ENCODE peak calls at places on chromosomes 1 and 21, in four cellular contexts. One of them, this sample, is unnamed.

GRCh38 chr1:186059752-186060151 is 315.3 kb downstream of the TPR start:
- DNase-seq in transverse colon: no peak
- DNase-seq in esophagus squamous epithelium: no peak
- DNase-seq in HCT116: no peak
- DNase-seq in this sample: no peak

GRCh38 chr1:234826352-234826751 is 216.4 kb upstream of the IRF2BP2 start:
- DNase-seq in esophagus squamous epithelium: no peak
- DNase-seq in HCT116: no peak
- DNase-seq in transverse colon: no peak
- DNase-seq in this sample: peak; percentile 21

GRCh38 chr1:62271932-62272728 is 47.1 kb downstream of the KANK4 start:
- DNase-seq in transverse colon: no peak
- DNase-seq in HCT116: no peak
- DNase-seq in esophagus squamous epithelium: no peak
- DNase-seq in this sample: no peak

GRCh38 chr1:17276568-17276967 is 27.7 kb downstream of the PADI3 start:
- DNase-seq in esophagus squamous epithelium: no peak
- DNase-seq in HCT116: no peak
- DNase-seq in transverse colon: no peak
- DNase-seq in this sample: no peak

GRCh38 chr1:24154215-24154614 is 11.3 kb upstream of the IL22RA1 start:
- DNase-seq in HCT116: no peak
- DNase-seq in esophagus squamous epithelium: no peak
- DNase-seq in transverse colon: no peak
- DNase-seq in this sample: peak; percentile 48

GRCh38 chr1:56527548-56528302 is 51.6 kb downstream of the PLPP3 start:
- DNase-seq in transverse colon: peak; percentile 33
- DNase-seq in HCT116: no peak
- DNase-seq in esophagus squamous epithelium: no peak
- DNase-seq in this sample: no peak

GRCh38 chr1:30749691-30750583 is 7.6 kb downstream of the LAPTM5 start:
- DNase-seq in transverse colon: peak; percentile 63
- DNase-seq in esophagus squamous epithelium: no peak
- DNase-seq in HCT116: no peak
- DNase-seq in this sample: no peak

GRCh38 chr1:29286194-29286767 is 50.0 kb downstream of the PTPRU start:
- DNase-seq in HCT116: no peak
- DNase-seq in transverse colon: no peak
- DNase-seq in esophagus squamous epithelium: no peak
- DNase-seq in this sample: no peak

GRCh38 chr1:193417420-193417819 is 231.0 kb upstream of the B3GALT2 start:
- DNase-seq in esophagus squamous epithelium: no peak
- DNase-seq in HCT116: no peak
- DNase-seq in transverse colon: no peak
- DNase-seq in this sample: no peak

GRCh38 chr1:58732087-58732486 is 32.2 kb upstream of the MYSM1 start:
- DNase-seq in transverse colon: no peak
- DNase-seq in esophagus squamous epithelium: no peak
- DNase-seq in HCT116: no peak
- DNase-seq in this sample: no peak

GRCh38 chr21:35833991-35834390 is 226.3 kb downstream of the SETD4 start:
- DNase-seq in HCT116: no peak
- DNase-seq in transverse colon: no peak
- DNase-seq in esophagus squamous epithelium: no peak
- DNase-seq in this sample: no peak

GRCh38 chr1:89472886-89473285 is 51.7 kb upstream of the LRRC8B start:
- DNase-seq in HCT116: no peak
- DNase-seq in transverse colon: no peak
- DNase-seq in esophagus squamous epithelium: no peak
- DNase-seq in this sample: no peak

GRCh38 chr1:198519639-198520501 is 20.6 kb downstream of the ATP6V1G3 start:
- DNase-seq in transverse colon: no peak
- DNase-seq in HCT116: no peak
- DNase-seq in esophagus squamous epithelium: no peak
- DNase-seq in this sample: no peak

GRCh38 chr1:65002508-65003315 is 36.4 kb upstream of the JAK1 start:
- DNase-seq in esophagus squamous epithelium: peak; percentile 21
- DNase-seq in transverse colon: peak; percentile 78
- DNase-seq in HCT116: peak; percentile 29
- DNase-seq in this sample: peak; percentile 92
- TF ChIP-seq POLR2A in esophagus squamous epithelium: no peak
- TF ChIP-seq POLR2A in transverse colon: peak; percentile 45
- TF ChIP-seq POLR2A in HCT116: no peak
- TF ChIP-seq POLR2A in this sample: no peak

GRCh38 chr1:156002182-156002911 is 18.4 kb downstream of the SSR2 start:
- DNase-seq in HCT116: no peak
- DNase-seq in transverse colon: peak; percentile 35
- DNase-seq in esophagus squamous epithelium: no peak
- DNase-seq in this sample: no peak

GRCh38 chr1:156001682-156002171 is 19.0 kb downstream of the SSR2 start:
- DNase-seq in HCT116: no peak
- DNase-seq in esophagus squamous epithelium: no peak
- DNase-seq in transverse colon: peak; percentile 44
- DNase-seq in this sample: no peak

GRCh38 chr1:156004843-156005593 is 15.7 kb downstream of the SSR2 start:
- DNase-seq in esophagus squamous epithelium: no peak
- DNase-seq in HCT116: no peak
- DNase-seq in transverse colon: peak; percentile 53
- DNase-seq in this sample: no peak

GRCh38 chr1:156009404-156009803 is 11.3 kb downstream of the SSR2 start:
- DNase-seq in esophagus squamous epithelium: no peak
- DNase-seq in HCT116: no peak
- DNase-seq in transverse colon: no peak
- DNase-seq in this sample: no peak

GRCh38 chr1:156006666-156007376 is 13.9 kb downstream of the SSR2 start:
- DNase-seq in transverse colon: no peak
- DNase-seq in HCT116: no peak
- DNase-seq in esophagus squamous epithelium: no peak
- DNase-seq in this sample: no peak
- H3K4me3 ChIP-seq in transverse colon: no peak overlapping the region
- H3K4me3 ChIP-seq in HCT116: no peak overlapping the region
- H3K4me3 ChIP-seq in esophagus squamous epithelium: no peak overlapping the region
- H3K4me3 ChIP-seq in this sample: no peak overlapping the region

GRCh38 chr1:1567152-1567830 is 7.4 kb downstream of the SSU72 start:
- DNase-seq in HCT116: no peak
- DNase-seq in transverse colon: no peak
- DNase-seq in esophagus squamous epithelium: no peak
- DNase-seq in this sample: no peak

GRCh38 chr1:1563688-1564087 is 11.0 kb downstream of the SSU72 start:
- DNase-seq in transverse colon: no peak
- DNase-seq in HCT116: no peak
- DNase-seq in esophagus squamous epithelium: no peak
- DNase-seq in this sample: no peak

GRCh38 chr1:1564278-1564677 is 10.4 kb downstream of the SSU72 start:
- DNase-seq in esophagus squamous epithelium: no peak
- DNase-seq in transverse colon: no peak
- DNase-seq in HCT116: no peak
- DNase-seq in this sample: no peak

GRCh38 chr1:1567831-1568380 is 6.8 kb downstream of the SSU72 start:
- DNase-seq in transverse colon: no peak
- DNase-seq in esophagus squamous epithelium: no peak
- DNase-seq in HCT116: no peak
- DNase-seq in this sample: no peak

DNA sequence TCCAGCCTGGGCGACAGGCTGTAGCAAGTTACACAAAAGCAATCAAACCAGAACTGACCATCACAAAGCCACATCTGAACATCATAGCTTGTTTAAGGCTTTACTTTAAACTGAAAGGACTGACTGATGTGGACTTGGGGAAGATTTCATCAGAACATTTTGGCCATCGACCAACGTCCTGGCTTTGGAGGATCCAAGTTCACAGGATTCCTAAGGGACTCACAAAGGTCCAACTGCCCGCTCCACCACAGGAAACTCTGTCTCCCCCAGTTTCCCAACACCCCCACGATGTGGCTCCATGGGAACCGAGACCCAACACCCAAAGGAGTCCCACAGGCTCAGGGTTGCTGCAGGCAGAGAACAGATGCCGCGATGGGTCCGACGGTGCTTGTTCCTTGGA is 9.3 kb downstream of the SSU72 start:
- DNase-seq in HCT116: no peak
- DNase-seq in transverse colon: no peak
- DNase-seq in esophagus squamous epithelium: no peak
- DNase-seq in this sample: no peak
- TF ChIP-seq POLR2A in HCT116: no peak
- TF ChIP-seq POLR2A in transverse colon: no peak
- TF ChIP-seq POLR2A in esophagus squamous epithelium: no peak
- TF ChIP-seq POLR2A in this sample: no peak

DNA sequence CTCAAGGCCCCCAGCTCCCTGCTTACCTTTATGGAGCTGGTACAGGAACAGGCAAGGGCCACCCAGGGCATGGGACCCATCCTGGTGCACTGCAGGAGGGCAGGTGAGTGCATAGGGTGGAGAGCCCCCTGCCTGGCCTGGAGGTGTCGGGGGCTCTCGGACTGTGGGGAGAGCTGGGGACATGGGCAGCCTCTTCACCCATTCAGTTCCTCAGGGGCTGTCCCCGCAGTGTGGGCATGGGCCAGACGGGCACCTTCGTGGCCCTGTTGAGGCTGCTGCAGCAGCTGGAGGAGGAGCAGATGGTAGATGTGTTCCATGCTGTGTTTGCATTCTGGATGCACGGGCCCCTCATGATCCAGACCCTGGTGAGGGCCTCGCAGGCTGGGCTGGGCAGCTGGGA is 7.3 kb upstream of the LGR6 start:
- DNase-seq in HCT116: no peak
- DNase-seq in esophagus squamous epithelium: no peak
- DNase-seq in transverse colon: no peak
- DNase-seq in this sample: no peak
- H3K4me3 ChIP-seq in HCT116: no peak overlapping the region
- H3K4me3 ChIP-seq in esophagus squamous epithelium: no peak overlapping the region
- H3K4me3 ChIP-seq in transverse colon: no peak overlapping the region
- H3K4me3 ChIP-seq in this sample: no peak overlapping the region